ENCODE peak calls at places on chromosomes 12 and 14, in ten cellular contexts. J is C1 segment of cervical spinal cord; Y is IMR-90; Z is activated CD4-positive, alpha-beta T cell treated with anti-CD3 and anti-CD28 coated beads, Interleukin-2, amount 10 ng/mL, durations not matched to agents 7 days and 5 days; M is activated gamma-delta T cell treated with Interleukin-2 at 50 U/mL for 16 hours; P is smooth muscle cell of the brain vasculature; H is AG04450; X is left colon; G is CD4-positive, CD25-positive, alpha-beta regulatory T cell; E is activated naive CD4-positive, alpha-beta T cell. D is an unnamed sample.

GRCh38 chr14:92990456-92991430 is 67.8 kb downstream of the CHGA start:
- DNase-seq in J (no peak), Y (no peak), Z (no peak), M (no peak), P (no peak), H (no peak), X (no peak), G (no peak), E (no peak), D (no peak)

GRCh38 chr12:78185109-78185508 is 354.4 kb downstream of the NAV3 start:
- DNase-seq in J (no peak), Y (peak; percentile 70), Z (no peak), M (no peak), P (no peak), H (no peak), X (no peak), G (no peak), E (no peak), D (no peak)

GRCh38 chr12:14896477-14897184 is 11.0 kb upstream of the MGP start:
- DNase-seq in J (no peak), Y (peak; percentile 79), Z (no peak), M (no peak), P (no peak), H (peak; percentile 52), X (no peak), G (no peak), E (no peak), D (no peak)

GRCh38 chr12:90925562-90925961 is 29.4 kb downstream of the CCER1 start:
- DNase-seq in J (no peak), Y (no peak), Z (no peak), M (no peak), P (no peak), H (no peak), X (no peak), G (no peak), E (no peak), D (no peak)

GRCh38 chr14:52079239-52079956 is 10.5 kb upstream of the NID2 start:
- DNase-seq in J (no peak), Y (peak; percentile 71), Z (no peak), M (no peak), P (no peak), H (peak; percentile 30), X (no peak), G (no peak), E (no peak), D (no peak)

GRCh38 chr12:123813349-123813748 is 51.2 kb downstream of the DNAH10 start:
- DNase-seq in J (no peak), Y (peak; percentile 12), Z (no peak), M (no peak), P (no peak), H (no peak), X (no peak), G (no peak), E (no peak), D (no peak)

GRCh38 chr12:46267618-46268348 is 1.1 kb downstream of the SLC38A1 start:
- DNase-seq in J (peak; percentile 32), Y (peak; percentile 24), Z (peak; percentile 43), M (peak; percentile 24), P (no peak), H (no peak), X (no peak), G (peak; percentile 60), E (peak; percentile 20), D (peak; percentile 58)

GRCh38 chr12:1496162-1496925 is 98.0 kb downstream of the FBXL14 start:
- DNase-seq in J (no peak), Y (peak; percentile 31), Z (no peak), M (no peak), P (no peak), H (no peak), X (peak; percentile 71), G (no peak), E (no peak), D (no peak)

GRCh38 chr14:82159624-82160023 is 626.0 kb upstream of the SEL1L start:
- DNase-seq in J (no peak), Y (no peak), Z (no peak), M (no peak), P (no peak), H (no peak), X (no peak), G (no peak), E (no peak), D (no peak)

D was measured in activated CD4-positive, alpha-beta memory T cell treated with anti-CD3 and anti-CD28 coated beads for 36 hours.